ENCODE peak calls at places on chromosome 17, in eight cellular contexts. W is brain microvascular endothelial cell, Q is cardiac fibroblast, E is prostate gland, U is HCT116, R is fibroblast of lung, P is AG10803, B is thoracic aorta. V is an unnamed sample.
A peak's percentile ranks its signal among the peaks of the same experiment; 100 is the strongest.

GRCh38 chr17:1787301-1787902 is 25.5 kb downstream of the SERPINF1 start:
- DNase-seq in P (peak; percentile 90), U (peak; percentile 69), W (peak; percentile 95), R (peak; percentile 95), Q (peak; percentile 93), B (peak; percentile 71), E (peak; percentile 60), V (peak; percentile 96)

GRCh38 chr17:83204230-83204725 is 124.9 kb downstream of the METRNL start:
- DNase-seq in P (peak; percentile 42), B (no peak), W (no peak), Q (peak; percentile 37), U (no peak), E (peak; percentile 2), R (no peak), V (no peak)

GRCh38 chr17:64200080-64201042 is 62.7 kb downstream of the TEX2 start:
- DNase-seq in R (peak; percentile 75), P (peak; percentile 76), B (no peak), U (no peak), Q (peak; percentile 42), W (no peak), E (no peak), V (peak; percentile 51)

GRCh38 chr17:4850236-4850635 is 17.1 kb downstream of the MINK1 start:
- DNase-seq in W (no peak), Q (no peak), U (no peak), E (no peak), B (no peak), R (no peak), P (no peak), V (no peak)

GRCh38 chr17:21452377-21453143 is 76.4 kb downstream of the KCNJ12 start:
- DNase-seq in E (peak; percentile 13), W (peak; percentile 59), B (no peak), R (peak; percentile 68), U (peak; percentile 33), P (peak; percentile 71), Q (peak; percentile 79), V (peak; percentile 84)

GRCh38 chr17:81515530-81516041 is 3.0 kb upstream of the ACTG1 start:
- DNase-seq in U (no peak), B (no peak), P (no peak), Q (no peak), E (no peak), R (no peak), W (no peak), V (no peak)

GRCh38 chr17:21021208-21021803 is 21.5 kb downstream of the USP22 start:
- DNase-seq in R (no peak), Q (no peak), W (no peak), B (no peak), E (no peak), U (no peak), P (no peak), V (no peak)

GRCh38 chr17:30995347-30995746 is 24.5 kb downstream of the RNF135 start:
- DNase-seq in U (no peak), R (no peak), W (no peak), E (no peak), B (no peak), Q (no peak), P (no peak), V (no peak)

GRCh38 chr17:38451030-38451839 is 23.0 kb downstream of the ARHGAP23 start:
- DNase-seq in B (no peak), U (no peak), P (peak; percentile 89), E (no peak), W (peak; percentile 50), Q (peak; percentile 81), R (peak; percentile 89), V (no peak)

GRCh38 chr17:77719806-77720205 is 238.7 kb upstream of the TNRC6C start:
- DNase-seq in E (no peak), R (no peak), P (no peak), Q (no peak), B (no peak), U (no peak), W (no peak), V (no peak)

GRCh38 chr17:9402590-9403199 is 172.9 kb downstream of the STX8 start:
- DNase-seq in U (peak; percentile 16), W (peak; percentile 25), P (peak; percentile 23), Q (peak; percentile 62), B (no peak), R (no peak), E (no peak), V (peak; percentile 56)

GRCh38 chr17:32259596-32259995 is 6.0 kb upstream of the RHBDL3 start:
- DNase-seq in W (peak; percentile 63), R (peak; percentile 75), U (no peak), E (no peak), B (no peak), P (peak; percentile 48), Q (peak; percentile 67), V (peak; percentile 72)

GRCh38 chr17:40038882-40039513 is 15.2 kb downstream of the MED24 start:
- DNase-seq in E (peak; percentile 81), B (peak; percentile 55), Q (peak; percentile 84), P (peak; percentile 86), R (peak; percentile 79), W (peak; percentile 87), U (peak; percentile 37), V (peak; percentile 84)

GRCh38 chr17:72510454-72511016 is 389.7 kb downstream of the SOX9 start:
- DNase-seq in W (no peak), P (peak; percentile 8), U (no peak), B (no peak), R (peak; percentile 61), E (no peak), Q (no peak), V (no peak)

GRCh38 chr17:83010323-83011200 is 68.8 kb upstream of the METRNL start:
- DNase-seq in U (no peak), B (no peak), E (no peak), W (no peak), R (peak; percentile 67), Q (no peak), P (peak; percentile 46), V (no peak)

GRCh38 chr17:52790359-52790955 is 631.9 kb upstream of the CA10 start:
- DNase-seq in R (no peak), W (no peak), P (no peak), U (no peak), E (no peak), Q (peak; percentile 13), B (no peak), V (no peak)

GRCh38 chr17:43338886-43339516 is 59.8 kb upstream of the ARL4D start:
- DNase-seq in P (peak; percentile 64), B (no peak), W (peak; percentile 56), R (peak; percentile 31), U (no peak), E (peak; percentile 81), Q (peak; percentile 63), V (peak; percentile 38)

GRCh38 chr17:81829858-81830257 is 3.2 kb downstream of the MCRIP1 start:
- DNase-seq in B (no peak), W (no peak), Q (no peak), P (no peak), U (no peak), E (no peak), R (no peak), V (no peak)

GRCh38 chr17:13835151-13835550 is 233.4 kb upstream of the HS3ST3A1 start:
- DNase-seq in Q (no peak), E (no peak), B (no peak), U (no peak), W (no peak), P (peak; percentile 36), R (peak; percentile 19), V (no peak)

GRCh38 chr17:503449-503700 is 150.8 kb upstream of the RPH3AL start:
- DNase-seq in E (no peak), W (no peak), P (no peak), U (no peak), R (no peak), B (no peak), Q (no peak), V (no peak)
- H3K4me3 ChIP-seq in E (no peak overlapping the region), W (no peak overlapping the region), P (no peak overlapping the region), U (no peak overlapping the region), R (no peak overlapping the region), B (no peak overlapping the region), Q (no peak overlapping the region), V (no peak overlapping the region)

GRCh38 chr17:15157051-15157450 is 108.1 kb downstream of the PMP22 start:
- DNase-seq in R (peak; percentile 16), E (no peak), P (peak; percentile 56), U (no peak), Q (peak; percentile 34), W (peak; percentile 14), B (no peak), V (peak; percentile 41)
- TF ChIP-seq CTCF in R (no peak), E (no peak), P (no peak), U (no peak), Q (no peak), W (no peak), B (no peak), V (no peak)

DNA sequence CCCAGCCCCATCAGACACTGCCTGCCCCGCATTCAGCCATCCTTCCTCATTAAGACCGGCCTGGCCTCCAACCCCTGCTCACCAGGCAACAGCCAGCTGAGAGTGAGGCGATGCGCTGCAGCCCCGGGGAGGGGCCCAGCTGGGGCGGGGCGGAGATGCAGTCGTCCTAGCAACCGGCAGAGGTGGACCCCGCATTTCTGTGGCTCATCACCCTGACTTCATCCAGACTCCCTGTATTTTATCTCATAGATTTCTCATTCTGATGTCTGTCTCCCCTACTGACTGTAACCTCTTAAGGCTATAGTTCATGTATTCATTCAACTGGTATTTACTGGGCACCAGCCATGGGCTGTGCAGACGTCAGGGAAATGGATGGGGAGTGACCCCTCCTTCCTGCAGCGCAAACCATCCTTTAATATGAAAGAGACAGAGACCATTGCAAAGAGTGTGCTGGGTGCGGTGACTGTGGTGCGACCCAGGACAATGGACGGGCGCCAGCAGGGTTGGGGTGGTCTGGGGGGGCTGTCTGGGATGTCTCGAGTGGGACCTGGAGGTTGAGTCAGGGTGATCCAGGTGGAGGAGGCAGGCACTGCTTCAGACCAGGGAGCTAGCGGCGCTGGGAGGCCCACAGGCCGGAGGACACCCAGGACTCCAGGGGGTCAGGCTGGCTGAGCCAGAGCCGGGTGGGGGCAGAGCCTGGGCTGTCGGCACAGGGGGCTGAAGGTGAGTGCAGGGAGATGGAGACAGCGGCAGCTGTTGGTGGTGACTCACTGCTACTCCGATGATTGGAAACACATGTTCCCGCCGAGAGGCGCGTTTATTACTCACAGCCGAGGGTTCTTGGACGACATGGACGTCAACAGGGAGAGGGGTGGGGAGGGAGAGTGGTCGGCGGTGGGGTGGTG is 10.5 kb upstream of the TIMP2 start:
- DNase-seq in R (peak; percentile 98), B (peak; percentile 61), Q (peak; percentile 99), U (no peak), E (no peak), P (peak; percentile 97), W (peak; percentile 97), V (peak; percentile 99)
- H3K4me3 ChIP-seq in R (no peak overlapping the region), B (no peak overlapping the region), Q (peak overlapping the region; percentile 4), U (no peak overlapping the region), E (no peak overlapping the region), P (peak overlapping the region; percentile 32), W (no peak overlapping the region), V (peak overlapping the region; percentile 22)

DNA sequence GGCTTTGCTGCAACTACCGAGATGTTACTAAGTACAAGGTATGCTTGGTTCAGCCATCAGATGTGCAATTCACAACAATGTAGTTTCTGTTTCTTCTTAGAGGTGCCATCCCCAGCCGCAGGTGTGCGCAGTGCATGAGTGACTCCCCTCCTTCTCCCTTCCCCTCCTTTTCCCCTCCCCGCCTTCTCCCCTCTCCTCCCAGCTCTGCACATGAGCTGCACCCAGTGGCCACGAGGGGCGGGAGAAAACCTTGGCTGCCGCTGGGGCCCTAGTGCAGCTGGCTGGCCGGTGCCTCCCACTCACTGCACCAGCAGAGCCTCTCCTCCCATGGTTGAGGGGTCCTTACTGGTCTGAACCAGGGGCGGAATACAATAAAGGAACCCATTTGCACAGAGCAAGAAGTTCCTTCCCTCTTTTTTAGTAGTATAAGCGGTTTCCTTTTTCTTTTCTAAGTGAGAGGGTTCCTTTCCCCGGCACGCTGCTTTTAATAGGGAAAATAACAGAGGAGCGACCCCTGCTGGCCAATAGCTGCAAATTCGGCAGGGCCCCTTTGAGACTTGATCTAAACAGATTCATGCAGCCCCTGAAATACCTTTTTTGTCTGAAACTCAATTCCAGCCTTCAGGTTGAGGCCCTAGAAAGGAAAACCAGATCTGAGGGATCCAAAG is 7.8 kb upstream of the CCL15 start:
- DNase-seq in Q (peak; percentile 47), R (no peak), U (no peak), E (no peak), P (no peak), W (peak; percentile 6), B (no peak), V (peak; percentile 6)
- TF ChIP-seq CTCF in Q (peak; percentile 59), R (peak; percentile 30), U (peak; percentile 79), E (no peak), P (peak; percentile 31), W (peak; percentile 49), B (peak; percentile 11), V (peak; percentile 47)